ENCODE peak calls at places on chromosomes 1 and 21, in four cellular contexts. One of them, this sample, is unnamed.

GRCh38 chr1:24554714-24555113 is 1.2 kb upstream of the NCMAP start:
- DNase-seq in HepG2: no peak
- DNase-seq in GM12878: no peak
- DNase-seq in K562: no peak
- DNase-seq in this sample: no peak

GRCh38 chr21:46425061-46425460 is 33.6 kb upstream of the DIP2A start:
- DNase-seq in HepG2: no peak
- DNase-seq in GM12878: no peak
- DNase-seq in K562: no peak
- DNase-seq in this sample: no peak

GRCh38 chr1:50417487-50417886 is 5.8 kb downstream of the DMRTA2 start:
- DNase-seq in HepG2: no peak
- DNase-seq in GM12878: no peak
- DNase-seq in K562: peak
- DNase-seq in this sample: peak

GRCh38 chr1:87030740-87031400 is 116.4 kb downstream of the HS2ST1 start:
- DNase-seq in HepG2: no peak
- DNase-seq in GM12878: no peak
- DNase-seq in K562: no peak
- DNase-seq in this sample: no peak

GRCh38 chr1:14190508-14190907 is 408.0 kb upstream of the KAZN start:
- DNase-seq in HepG2: no peak
- DNase-seq in GM12878: no peak
- DNase-seq in K562: no peak
- DNase-seq in this sample: no peak

GRCh38 chr1:99599678-99600175 is 46.2 kb upstream of the PALMD start:
- DNase-seq in HepG2: peak
- DNase-seq in GM12878: no peak
- DNase-seq in K562: peak
- DNase-seq in this sample: no peak

GRCh38 chr1:24154215-24154614 is 11.3 kb upstream of the IL22RA1 start:
- DNase-seq in HepG2: no peak
- DNase-seq in GM12878: no peak
- DNase-seq in K562: no peak
- DNase-seq in this sample: no peak

GRCh38 chr1:193301746-193302145 is 115.3 kb upstream of the B3GALT2 start:
- DNase-seq in HepG2: no peak
- DNase-seq in GM12878: no peak
- DNase-seq in K562: no peak
- DNase-seq in this sample: no peak

GRCh38 chr21:44800103-44800502 is 1.5 kb downstream of the UBE2G2 start:
- DNase-seq in HepG2: peak
- DNase-seq in GM12878: no peak
- DNase-seq in K562: no peak
- DNase-seq in this sample: no peak

GRCh38 chr1:83673287-83673686 is 325.6 kb downstream of the TTLL7 start:
- DNase-seq in HepG2: no peak
- DNase-seq in GM12878: no peak
- DNase-seq in K562: no peak
- DNase-seq in this sample: no peak

GRCh38 chr1:94702440-94702810 is 117.7 kb upstream of the SLC44A3 start:
- DNase-seq in HepG2: no peak
- DNase-seq in GM12878: no peak
- DNase-seq in K562: no peak
- DNase-seq in this sample: no peak

GRCh38 chr1:107626075-107626796 is 338.7 kb downstream of the VAV3 start:
- DNase-seq in HepG2: no peak
- DNase-seq in GM12878: peak
- DNase-seq in K562: no peak
- DNase-seq in this sample: no peak

GRCh38 chr1:35599411-35599810 is 26.3 kb downstream of the TFAP2E start:
- DNase-seq in HepG2: no peak
- DNase-seq in GM12878: no peak
- DNase-seq in K562: no peak
- DNase-seq in this sample: no peak

GRCh38 chr1:204448321-204448964 is 36.8 kb upstream of the PPP1R15B start:
- DNase-seq in HepG2: no peak
- DNase-seq in GM12878: no peak
- DNase-seq in K562: no peak
- DNase-seq in this sample: no peak

GRCh38 chr1:203592156-203592555 is 34.5 kb upstream of the ATP2B4 start:
- DNase-seq in HepG2: peak
- DNase-seq in GM12878: no peak
- DNase-seq in K562: no peak
- DNase-seq in this sample: peak

GRCh38 chr1:234655328-234656069 is 45.5 kb upstream of the IRF2BP2 start:
- DNase-seq in HepG2: no peak
- DNase-seq in GM12878: no peak
- DNase-seq in K562: no peak
- DNase-seq in this sample: no peak

GRCh38 chr1:242189591-242189990 is 190.7 kb upstream of the MAP1LC3C start:
- DNase-seq in HepG2: no peak
- DNase-seq in GM12878: no peak
- DNase-seq in K562: no peak
- DNase-seq in this sample: peak

GRCh38 chr1:242187171-242187570 is 188.3 kb upstream of the MAP1LC3C start:
- DNase-seq in HepG2: no peak
- DNase-seq in GM12878: no peak
- DNase-seq in K562: no peak
- DNase-seq in this sample: no peak

GRCh38 chr1:242184955-242185354 is 186.1 kb upstream of the MAP1LC3C start:
- DNase-seq in HepG2: no peak
- DNase-seq in GM12878: no peak
- DNase-seq in K562: no peak
- DNase-seq in this sample: no peak

GRCh38 chr1:242187816-242188215 is 188.9 kb upstream of the MAP1LC3C start:
- DNase-seq in HepG2: no peak
- DNase-seq in GM12878: no peak
- DNase-seq in K562: no peak
- DNase-seq in this sample: no peak

GRCh38 chr1:242185728-242186127 is 186.8 kb upstream of the MAP1LC3C start:
- DNase-seq in HepG2: no peak
- DNase-seq in GM12878: no peak
- DNase-seq in K562: no peak
- DNase-seq in this sample: no peak
- TF ChIP-seq TCF7 in HepG2: no peak
- TF ChIP-seq TCF7 in GM12878: no peak
- TF ChIP-seq TCF7 in K562: no peak
- TF ChIP-seq TCF7 in this sample: no peak

DNA sequence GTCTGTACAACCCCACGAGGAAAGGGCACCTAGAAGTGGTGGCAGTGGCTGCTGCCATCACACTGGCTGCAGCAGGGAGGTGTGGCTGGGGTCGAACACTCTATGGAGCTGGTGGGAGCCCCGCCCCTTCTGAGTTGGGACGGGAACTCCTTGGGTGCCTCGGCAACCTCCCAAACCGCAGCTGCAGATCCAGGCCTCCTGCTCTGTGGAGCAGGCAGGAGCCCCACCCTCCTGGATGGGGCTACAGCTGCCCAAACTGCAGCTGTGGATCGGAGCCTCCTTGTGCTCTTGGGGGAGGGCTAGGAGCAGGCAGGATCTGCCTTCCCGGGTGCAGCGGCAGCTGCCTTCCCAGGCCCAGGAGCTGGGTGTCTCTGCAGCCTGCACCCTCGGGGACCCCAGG is 38.9 kb upstream of the TARDBP start:
- DNase-seq in HepG2: no peak
- DNase-seq in GM12878: no peak
- DNase-seq in K562: no peak
- DNase-seq in this sample: peak
- TF ChIP-seq CREB1 in HepG2: no peak
- TF ChIP-seq CREB1 in GM12878: no peak
- TF ChIP-seq CREB1 in K562: no peak
- TF ChIP-seq CREB1 in this sample: no peak

DNA sequence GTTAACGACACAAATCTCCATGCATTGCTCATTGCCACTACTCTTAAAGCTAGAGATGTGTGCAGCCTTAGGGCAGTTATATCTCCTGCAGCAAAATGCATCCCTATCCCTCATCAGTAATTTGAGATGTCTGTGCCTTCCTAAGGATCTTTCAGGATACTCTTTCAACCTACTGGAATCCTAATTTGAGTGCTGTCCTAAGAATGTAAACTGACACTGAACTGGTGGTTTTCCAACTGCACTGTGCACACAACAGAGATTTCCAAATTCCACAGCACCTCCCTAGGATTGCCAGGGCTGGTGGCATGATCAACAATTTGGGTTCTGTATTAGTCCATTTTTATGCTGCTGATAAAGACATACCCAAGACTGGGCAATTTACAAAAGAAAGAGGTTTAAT is 193.9 kb downstream of the LTN1 start:
- DNase-seq in HepG2: no peak
- DNase-seq in GM12878: no peak
- DNase-seq in K562: no peak
- DNase-seq in this sample: no peak
- TF ChIP-seq TCF7 in HepG2: no peak
- TF ChIP-seq TCF7 in GM12878: no peak
- TF ChIP-seq TCF7 in K562: no peak
- TF ChIP-seq TCF7 in this sample: no peak

DNA sequence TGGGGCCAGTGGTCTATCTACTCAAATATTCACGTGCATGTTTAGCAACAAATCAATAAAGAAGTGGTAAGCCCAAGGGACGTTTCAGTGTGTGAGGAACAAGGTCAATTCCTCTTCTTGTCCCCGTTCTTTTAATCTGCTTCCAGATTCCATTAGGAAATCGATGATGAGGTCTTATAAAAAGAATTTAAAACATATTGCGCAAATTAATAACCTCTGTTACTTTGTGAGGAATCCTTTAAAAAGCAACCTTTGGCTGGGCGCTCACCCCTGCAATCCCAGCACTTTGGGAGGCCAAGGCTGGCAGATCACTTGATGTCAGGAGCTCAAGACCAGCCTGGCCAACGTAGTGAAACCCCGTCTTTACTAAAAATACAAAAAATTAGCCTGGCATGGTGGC is 113.0 kb upstream of the TMPRSS2 start:
- DNase-seq in HepG2: no peak
- DNase-seq in GM12878: no peak
- DNase-seq in K562: no peak
- DNase-seq in this sample: no peak
- TF ChIP-seq CREB1 in HepG2: no peak
- TF ChIP-seq CREB1 in GM12878: no peak
- TF ChIP-seq CREB1 in K562: no peak
- TF ChIP-seq CREB1 in this sample: no peak

GRCh38 chr1:111209622-111210021 is 9.2 kb upstream of the DENND2D start:
- DNase-seq in HepG2: no peak
- DNase-seq in GM12878: no peak
- DNase-seq in K562: no peak
- DNase-seq in this sample: no peak
- TF ChIP-seq TCF7 in HepG2: no peak
- TF ChIP-seq TCF7 in GM12878: no peak
- TF ChIP-seq TCF7 in K562: no peak
- TF ChIP-seq TCF7 in this sample: no peak

DNA sequence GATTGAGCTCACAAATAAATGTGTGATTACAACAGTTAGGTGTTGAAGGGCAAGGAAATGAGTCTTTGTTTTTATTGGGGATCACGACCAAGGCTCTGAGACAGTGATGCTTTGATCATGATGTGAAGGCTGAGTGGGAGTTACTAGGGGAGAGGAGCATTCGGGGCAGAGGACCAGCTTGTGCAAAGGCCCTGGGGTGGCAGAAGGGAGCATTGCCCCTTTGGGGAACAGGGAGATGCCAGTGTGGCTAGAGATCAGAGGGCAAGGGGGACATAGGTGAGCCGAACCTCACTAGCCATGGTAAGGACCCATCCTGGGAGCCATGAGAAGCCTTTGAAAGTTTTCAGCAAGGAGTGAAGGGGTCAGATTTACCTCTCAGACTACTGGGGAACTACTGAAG is 31.1 kb downstream of the TNFRSF8 start:
- DNase-seq in HepG2: no peak
- DNase-seq in GM12878: no peak
- DNase-seq in K562: no peak
- DNase-seq in this sample: no peak
- TF ChIP-seq CREB1 in HepG2: no peak
- TF ChIP-seq CREB1 in GM12878: no peak
- TF ChIP-seq CREB1 in K562: no peak
- TF ChIP-seq CREB1 in this sample: no peak

This sample was measured in WTC11.